ENCODE peak calls at places on chromosome 13, in six cellular contexts. N is small intestine; Y is head of caudate nucleus; R is M059J; S is activated naive CD4-positive, alpha-beta T cell treated with anti-CD3 and anti-CD28 coated beads, Interleukin-2, amount 50 U/mL, for 16 hours; M is stimulated activated CD4-positive, alpha-beta T cell treated with anti-CD3 and anti-CD28 coated beads, Interleukin-1b, Interleukin-23, amount 100 ng/mL, for 1 hour. G is an unnamed sample.

GRCh38 chr13:61954092-61954491 is 538.4 kb upstream of the PCDH20 start:
- DNase-seq in R (peak), Y (no peak), S (no peak), N (peak), M (no peak), G (no peak)

GRCh38 chr13:79417741-79418140 is 11.7 kb upstream of the RBM26 start:
- DNase-seq in Y (no peak), M (no peak), R (no peak), N (no peak), S (no peak), G (no peak)

GRCh38 chr13:75161804-75162203 is 320.2 kb downstream of the TBC1D4 start:
- DNase-seq in S (no peak), M (no peak), Y (no peak), R (no peak), N (no peak), G (no peak)

GRCh38 chr13:113273856-113274590 is 23.0 kb upstream of the LAMP1 start:
- DNase-seq in S (no peak), Y (no peak), M (no peak), N (no peak), R (peak), G (no peak)

GRCh38 chr13:29955137-29955650 is 104.8 kb upstream of the UBL3 start:
- DNase-seq in N (no peak), M (no peak), Y (no peak), S (no peak), R (no peak), G (no peak)

GRCh38 chr13:110298221-110298565 is 8.8 kb downstream of the COL4A1 start:
- DNase-seq in M (no peak), N (no peak), R (no peak), Y (no peak), S (no peak), G (no peak)

GRCh38 chr13:107324416-107325204 is 756.7 kb upstream of the ARGLU1 start:
- DNase-seq in R (no peak), Y (no peak), S (no peak), N (no peak), M (no peak), G (no peak)

GRCh38 chr13:113605866-113606438 is 21.4 kb downstream of the TFDP1 start:
- DNase-seq in R (no peak), N (no peak), Y (no peak), M (no peak), S (no peak), G (no peak)

GRCh38 chr13:109275390-109275789 is 511.0 kb downstream of the IRS2 start:
- DNase-seq in Y (no peak), N (no peak), R (no peak), S (no peak), M (no peak), G (no peak)

GRCh38 chr13:39892731-39893293 is 237.3 kb downstream of the COG6 start:
- DNase-seq in S (peak), Y (no peak), R (peak), M (no peak), N (no peak), G (no peak)

GRCh38 chr13:72258340-72258981 is 391.5 kb upstream of the DACH1 start:
- DNase-seq in S (no peak), R (no peak), N (no peak), M (no peak), Y (no peak), G (no peak)

GRCh38 chr13:65965496-65965895 is 1264.6 kb downstream of the PCDH9 start:
- DNase-seq in S (no peak), Y (no peak), N (no peak), M (no peak), R (no peak), G (no peak)

GRCh38 chr13:99421758-99422555 is 79.3 kb upstream of the TM9SF2 start:
- DNase-seq in N (no peak), R (no peak), S (no peak), Y (no peak), M (no peak), G (no peak)

GRCh38 chr13:80755925-80756324 is 415.0 kb upstream of the SPRY2 start:
- DNase-seq in R (no peak), Y (no peak), M (no peak), S (no peak), N (no peak), G (no peak)

GRCh38 chr13:35695411-35695810 is 218.9 kb upstream of the MAB21L1 start:
- DNase-seq in M (no peak), N (no peak), Y (no peak), S (no peak), R (no peak), G (no peak)

GRCh38 chr13:99275093-99275469 is 16.9 kb upstream of the GPR18 start:
- DNase-seq in S (no peak), R (peak), Y (no peak), N (peak), M (no peak), G (no peak)

GRCh38 chr13:44155422-44156293 is 218.0 kb upstream of the SERP2 start:
- DNase-seq in Y (peak), R (no peak), M (no peak), N (peak), S (no peak), G (peak)

GRCh38 chr13:28716511-28716910 is 2.3 kb downstream of the SLC46A3 start:
- DNase-seq in S (no peak), Y (no peak), M (no peak), R (peak), N (peak), G (no peak)

GRCh38 chr13:60970736-60971135 is 444.9 kb downstream of the PCDH20 start:
- DNase-seq in Y (no peak), S (no peak), R (no peak), N (no peak), M (no peak), G (no peak)

GRCh38 chr13:112454648-112455334 is 78.6 kb downstream of the SPACA7 start:
- DNase-seq in N (no peak), M (no peak), S (no peak), R (no peak), Y (no peak), G (no peak)

GRCh38 chr13:66556306-66556705 is 673.8 kb downstream of the PCDH9 start:
- DNase-seq in M (no peak), R (no peak), N (no peak), Y (no peak), S (no peak), G (no peak)

GRCh38 chr13:98207411-98207810 is 30.3 kb upstream of the RNF113B start:
- DNase-seq in Y (no peak), R (peak), N (no peak), M (no peak), S (no peak), G (no peak)

GRCh38 chr13:112973577-112973951 is 4.5 kb downstream of the MCF2L start:
- DNase-seq in S (no peak), Y (no peak), N (no peak), R (no peak), M (no peak), G (peak)

GRCh38 chr13:47119568-47120080 is 222.8 kb upstream of the HTR2A start:
- DNase-seq in S (no peak), R (peak), N (no peak), Y (no peak), M (no peak), G (no peak)

GRCh38 chr13:50969691-50970090 is 60.1 kb downstream of the RNASEH2B start:
- DNase-seq in N (no peak), M (no peak), Y (no peak), S (no peak), R (peak), G (no peak)

GRCh38 chr13:62040806-62041205 is 625.2 kb upstream of the PCDH20 start:
- DNase-seq in Y (no peak), R (no peak), M (no peak), N (no peak), S (no peak), G (no peak)